ENCODE peak calls at places on chromosomes 2 and 18, in seven cellular contexts. B is choroid plexus epithelial cell; T is stimulated activated CD8-positive, alpha-beta memory T cell treated with anti-CD3 and anti-CD28 coated beads, Interleukin-7, amount 100 ng/mL, for 1 hour; Q is BJ; Z is body of pancreas; C is left colon; A is M059J. N is an unnamed sample.
A peak's percentile ranks its signal among the peaks of the same experiment; 100 is the strongest.

GRCh38 chr18:74171910-74172606 is 23.7 kb downstream of the TIMM21 start:
- DNase-seq in T (no peak), A (no peak), C (no peak), Z (no peak), B (peak; percentile 24), Q (no peak), N (no peak)

GRCh38 chr2:233807215-233807865 is 29.2 kb downstream of the MROH2A start:
- DNase-seq in C (no peak), Q (no peak), A (no peak), T (no peak), Z (no peak), B (no peak), N (no peak)

GRCh38 chr2:156565066-156565710 is 129.0 kb downstream of the GPD2 start:
- DNase-seq in C (no peak), T (no peak), A (peak; percentile 94), Z (no peak), Q (peak; percentile 78), B (peak; percentile 90), N (peak; percentile 89)

GRCh38 chr2:55144922-55145820 is 86.9 kb downstream of the CLHC1 start:
- DNase-seq in C (no peak), T (no peak), Z (no peak), Q (no peak), B (no peak), A (no peak), N (no peak)

GRCh38 chr2:2597712-2598111 is 266.6 kb upstream of the MYT1L start:
- DNase-seq in C (no peak), B (no peak), Q (no peak), Z (no peak), T (no peak), A (no peak), N (no peak)

GRCh38 chr2:63023444-63023843 is 27.2 kb upstream of the OTX1 start:
- DNase-seq in Z (no peak), C (no peak), Q (no peak), T (no peak), A (peak; percentile 45), B (peak; percentile 72), N (peak; percentile 69)

GRCh38 chr2:32937602-32938450 is 8.9 kb upstream of the LTBP1 start:
- DNase-seq in A (peak; percentile 40), C (no peak), Q (no peak), B (peak; percentile 71), Z (no peak), T (no peak), N (peak; percentile 10)

GRCh38 chr2:46970334-46971288 is 55.0 kb upstream of the MCFD2 start:
- DNase-seq in B (peak; percentile 61), Z (peak; percentile 93), T (no peak), C (peak; percentile 95), Q (no peak), A (peak; percentile 58), N (peak; percentile 67)

GRCh38 chr2:178280261-178280852 is 86.0 kb downstream of the OSBPL6 start:
- DNase-seq in B (peak; percentile 73), Q (no peak), Z (peak; percentile 48), A (peak; percentile 46), T (no peak), C (no peak), N (peak; percentile 69)

N was measured in A172.